ENCODE peak calls at places on chromosome 3, in ten cellular contexts. J is HepG2; L is DND-41; R is lower lobe of right lung; N is HCT116; V is tibial artery; X is fibroblast of the aortic adventitia; Z is CD8-positive, alpha-beta T cell; P is colonic mucosa; E is astrocyte of the spinal cord. B is an unnamed sample.

GRCh38 chr3:123116116-123116515 is 49.3 kb downstream of the PDIA5 start:
- DNase-seq in J (no peak), L (no peak), R (no peak), N (no peak), V (no peak), X (no peak), Z (no peak), P (no peak), E (no peak), B (no peak)

GRCh38 chr3:60633644-60634043 is 617.6 kb downstream of the FHIT start:
- DNase-seq in J (no peak), L (no peak), R (no peak), N (no peak), V (no peak), X (no peak), Z (no peak), P (no peak), E (no peak), B (no peak)

GRCh38 chr3:25293736-25294135 is 134.3 kb upstream of the RARB start:
- DNase-seq in J (no peak), L (no peak), R (no peak), N (no peak), V (no peak), X (no peak), Z (no peak), P (no peak), E (no peak), B (no peak)

GRCh38 chr3:110296885-110297284 is 774.7 kb upstream of the NECTIN3 start:
- DNase-seq in J (no peak), L (no peak), R (peak; percentile 28), N (no peak), V (no peak), X (no peak), Z (no peak), P (no peak), E (peak; percentile 32), B (no peak)

GRCh38 chr3:172635588-172635987 is 75.3 kb downstream of the NCEH1 start:
- DNase-seq in J (no peak), L (no peak), R (no peak), N (peak; percentile 22), V (no peak), X (no peak), Z (no peak), P (no peak), E (no peak), B (no peak)

GRCh38 chr3:11238880-11239279 is 33.3 kb upstream of the ATG7 start:
- DNase-seq in J (no peak), L (no peak), R (no peak), N (peak; percentile 48), V (no peak), X (peak; percentile 94), Z (no peak), P (no peak), E (peak; percentile 95), B (peak; percentile 78)

GRCh38 chr3:128720891-128721290 is 5.1 kb upstream of the RAB7A start:
- DNase-seq in J (no peak), L (no peak), R (no peak), N (no peak), V (no peak), X (no peak), Z (no peak), P (no peak), E (no peak), B (no peak)

GRCh38 chr3:170909129-170909903 is 879 bp upstream of the EIF5A2 start:
- DNase-seq in J (peak; percentile 69), L (no peak), R (no peak), N (no peak), V (peak; percentile 25), X (peak; percentile 98), Z (no peak), P (no peak), E (peak; percentile 63), B (peak; percentile 78)

GRCh38 chr3:18443670-18444596 is 18.8 kb upstream of the SATB1 start:
- DNase-seq in J (no peak), L (peak; percentile 39), R (peak; percentile 66), N (no peak), V (no peak), X (no peak), Z (peak; percentile 26), P (peak; percentile 43), E (no peak), B (no peak)

GRCh38 chr3:18445421-18446066 is 20.4 kb upstream of the SATB1 start:
- DNase-seq in J (no peak), L (peak; percentile 73), R (no peak), N (no peak), V (no peak), X (no peak), Z (peak; percentile 85), P (peak; percentile 41), E (no peak), B (no peak)

GRCh38 chr3:18441521-18441920 is 16.4 kb upstream of the SATB1 start:
- DNase-seq in J (no peak), L (no peak), R (no peak), N (no peak), V (no peak), X (no peak), Z (no peak), P (no peak), E (no peak), B (no peak)

GRCh38 chr3:18444597-18445420 is 19.7 kb upstream of the SATB1 start:
- DNase-seq in J (peak; percentile 3), L (peak; percentile 82), R (peak; percentile 77), N (no peak), V (peak; percentile 45), X (peak; percentile 20), Z (peak; percentile 78), P (peak; percentile 67), E (peak; percentile 56), B (no peak)

DNA sequence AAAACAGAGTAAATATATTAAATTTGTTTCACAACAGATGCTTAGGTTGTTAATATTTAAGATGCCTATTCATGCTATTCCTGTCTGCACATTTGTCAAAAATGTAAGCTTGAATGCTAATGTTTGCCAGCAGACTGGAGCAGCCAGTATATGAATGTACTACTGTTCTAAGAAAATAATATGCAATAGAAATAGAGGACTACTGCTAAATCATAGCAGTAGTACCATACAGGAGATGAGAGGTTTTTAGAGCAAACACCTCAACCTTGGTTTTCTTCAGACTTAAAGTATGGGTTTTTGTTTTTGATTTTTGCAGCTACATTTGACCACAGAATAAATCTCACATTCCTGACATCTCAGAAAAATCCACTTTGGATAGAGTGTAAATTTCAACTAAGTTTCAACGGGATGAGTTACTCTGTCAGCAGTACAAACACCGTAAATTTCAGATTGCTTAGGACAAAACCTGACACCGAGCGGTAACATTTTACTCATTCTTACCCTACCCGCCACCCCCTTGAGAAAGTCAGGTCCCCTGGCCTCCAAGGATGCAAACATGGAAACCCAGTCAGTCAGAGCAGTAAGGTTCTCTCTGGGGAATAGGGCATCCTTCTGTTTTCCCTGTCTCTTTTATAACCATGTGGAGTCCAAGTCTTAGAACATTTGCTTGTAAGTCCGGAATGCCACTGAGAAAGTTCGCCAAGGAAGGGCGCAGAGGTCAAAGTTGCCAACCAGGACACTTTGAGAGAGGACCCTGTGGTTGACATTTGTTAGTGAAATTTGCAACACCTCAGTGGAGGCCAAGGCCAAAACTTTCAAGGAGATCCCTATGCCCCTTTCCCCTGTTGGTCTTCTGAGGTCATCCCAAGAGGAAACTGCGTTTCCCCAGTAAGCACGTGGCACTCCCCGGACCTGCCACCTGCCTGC is 17.9 kb upstream of the SATB1 start:
- DNase-seq in J (no peak), L (no peak), R (no peak), N (no peak), V (no peak), X (no peak), Z (peak; percentile 34), P (no peak), E (no peak), B (no peak)
- H3K4me3 ChIP-seq in J (no peak overlapping the region), L (peak overlapping the region; percentile 91), R (peak overlapping the region; percentile 59), N (no peak overlapping the region), V (peak overlapping the region; percentile 67), X (no peak overlapping the region), Z (peak overlapping the region; percentile 91), P (peak overlapping the region; percentile 61), E (peak overlapping the region; percentile 49), B (peak overlapping the region; percentile 55)

GRCh38 chr3:42002790-42003189 is 40.9 kb upstream of the ULK4 start:
- DNase-seq in J (no peak), L (no peak), R (no peak), N (no peak), V (no peak), X (no peak), Z (no peak), P (no peak), E (no peak), B (no peak)

GRCh38 chr3:41997702-41998551 is 36.0 kb upstream of the ULK4 start:
- DNase-seq in J (no peak), L (no peak), R (no peak), N (no peak), V (no peak), X (peak; percentile 37), Z (no peak), P (no peak), E (no peak), B (no peak)

GRCh38 chr3:42005426-42005825 is 43.5 kb upstream of the ULK4 start:
- DNase-seq in J (no peak), L (no peak), R (no peak), N (no peak), V (no peak), X (no peak), Z (no peak), P (no peak), E (no peak), B (no peak)

GRCh38 chr3:42001777-42002176 is 39.9 kb upstream of the ULK4 start:
- DNase-seq in J (no peak), L (no peak), R (no peak), N (no peak), V (no peak), X (no peak), Z (no peak), P (no peak), E (no peak), B (no peak)
- TF ChIP-seq CTCF in J (no peak), L (no peak), R (no peak), N (no peak), V (no peak), X (no peak), Z (no peak), P (no peak), E (no peak), B (no peak)

GRCh38 chr3:160758929-160759577 is 3.0 kb downstream of the PPM1L start:
- DNase-seq in J (no peak), L (no peak), R (no peak), N (no peak), V (no peak), X (no peak), Z (no peak), P (no peak), E (no peak), B (no peak)
- H3K4me3 ChIP-seq in J (no peak overlapping the region), L (no peak overlapping the region), R (no peak overlapping the region), N (no peak overlapping the region), V (no peak overlapping the region), X (no peak overlapping the region), Z (no peak overlapping the region), P (no peak overlapping the region), E (no peak overlapping the region), B (no peak overlapping the region)

DNA sequence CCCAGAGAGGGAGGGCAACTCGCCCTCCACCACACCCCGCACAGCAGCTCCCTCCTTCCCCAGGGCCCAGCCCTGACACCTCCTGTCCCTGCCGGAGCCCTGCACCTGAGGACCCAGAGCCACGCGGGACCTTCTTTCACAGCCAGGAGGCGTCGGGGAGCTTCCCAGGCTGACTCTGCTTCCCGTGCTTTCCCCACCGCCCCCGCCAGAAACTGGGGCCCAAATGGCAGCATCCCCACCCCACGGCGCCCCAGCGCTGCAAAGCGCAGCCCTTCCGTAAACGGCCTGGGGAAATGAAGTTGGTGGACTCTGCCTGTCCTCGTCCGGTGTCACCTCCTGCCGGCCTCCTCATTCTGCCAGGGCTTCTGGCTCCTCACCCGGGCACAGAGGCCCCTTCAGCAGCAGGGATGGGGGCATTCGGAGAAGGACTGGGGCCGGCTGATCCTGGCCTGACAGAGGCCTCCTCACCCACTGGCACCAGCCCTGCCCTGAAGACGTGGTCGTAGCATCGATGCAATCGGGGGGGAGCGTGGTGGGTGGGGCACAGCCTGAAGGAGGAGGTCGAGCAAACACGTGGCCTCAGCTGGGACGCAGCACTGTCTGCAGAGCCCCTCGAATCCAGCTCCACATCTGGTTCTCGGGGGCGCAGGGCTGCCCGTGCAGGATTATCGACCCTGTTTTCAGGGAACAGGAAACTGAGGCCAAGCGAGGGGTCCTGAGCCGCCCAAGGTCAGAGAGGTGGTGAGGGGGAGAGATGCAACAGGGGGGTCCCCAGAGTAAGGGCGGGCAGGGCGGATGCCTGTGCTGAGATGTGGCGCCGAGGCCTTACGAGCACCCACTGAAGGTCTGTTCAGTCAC is 235.4 kb downstream of the XXYLT1 start:
- DNase-seq in J (no peak), L (peak; percentile 11), R (no peak), N (no peak), V (no peak), X (no peak), Z (no peak), P (no peak), E (no peak), B (no peak)
- TF ChIP-seq CTCF in J (peak; percentile 38), L (peak; percentile 42), R (no peak), N (peak; percentile 53), V (no peak), X (peak; percentile 15), Z (no peak), P (no peak), E (peak; percentile 30), B (peak; percentile 56)